ENCODE peak calls at places on chromosome 6, in five cellular contexts. One of them, this sample, is unnamed.

GRCh38 chr6:135438907-135439535 is 58.5 kb downstream of the AHI1 start:
- DNase-seq in epithelial cell of proximal tubule: no peak
- DNase-seq in NCI-H2171 treated with DMSO at 0.1 percent for 48 hours: peak; percentile 78
- DNase-seq in stimulated activated CD4-positive, alpha-beta T cell treated with anti-CD3 and anti-CD28 coated beads, Interleukin-1b, Interleukin-23, amount 100 ng/mL, for 24 hours: no peak
- DNase-seq in mesendoderm: peak; percentile 38
- DNase-seq in this sample: peak; percentile 91

GRCh38 chr6:36387440-36388303 is at the start of gene ETV7:
- DNase-seq in epithelial cell of proximal tubule: no peak
- DNase-seq in mesendoderm: no peak
- DNase-seq in NCI-H2171 treated with DMSO at 0.1 percent for 48 hours: no peak
- DNase-seq in stimulated activated CD4-positive, alpha-beta T cell treated with anti-CD3 and anti-CD28 coated beads, Interleukin-1b, Interleukin-23, amount 100 ng/mL, for 24 hours: peak; percentile 15
- DNase-seq in this sample: peak; percentile 73

GRCh38 chr6:155274533-155274932 is 10.7 kb downstream of the CLDN20 start:
- DNase-seq in mesendoderm: no peak
- DNase-seq in stimulated activated CD4-positive, alpha-beta T cell treated with anti-CD3 and anti-CD28 coated beads, Interleukin-1b, Interleukin-23, amount 100 ng/mL, for 24 hours: no peak
- DNase-seq in epithelial cell of proximal tubule: peak; percentile 18
- DNase-seq in NCI-H2171 treated with DMSO at 0.1 percent for 48 hours: no peak
- DNase-seq in this sample: no peak

GRCh38 chr6:37033819-37034790 is 28.6 kb downstream of the FGD2 start:
- DNase-seq in stimulated activated CD4-positive, alpha-beta T cell treated with anti-CD3 and anti-CD28 coated beads, Interleukin-1b, Interleukin-23, amount 100 ng/mL, for 24 hours: no peak
- DNase-seq in mesendoderm: no peak
- DNase-seq in epithelial cell of proximal tubule: no peak
- DNase-seq in NCI-H2171 treated with DMSO at 0.1 percent for 48 hours: no peak
- DNase-seq in this sample: no peak

GRCh38 chr6:10411131-10411914 is 3.6 kb downstream of the TFAP2A start:
- DNase-seq in mesendoderm: peak; percentile 59
- DNase-seq in stimulated activated CD4-positive, alpha-beta T cell treated with anti-CD3 and anti-CD28 coated beads, Interleukin-1b, Interleukin-23, amount 100 ng/mL, for 24 hours: no peak
- DNase-seq in NCI-H2171 treated with DMSO at 0.1 percent for 48 hours: no peak
- DNase-seq in epithelial cell of proximal tubule: no peak
- DNase-seq in this sample: peak; percentile 69

GRCh38 chr6:52108128-52108527 is 20.7 kb upstream of the PKHD1 start:
- DNase-seq in mesendoderm: peak; percentile 55
- DNase-seq in epithelial cell of proximal tubule: no peak
- DNase-seq in stimulated activated CD4-positive, alpha-beta T cell treated with anti-CD3 and anti-CD28 coated beads, Interleukin-1b, Interleukin-23, amount 100 ng/mL, for 24 hours: no peak
- DNase-seq in NCI-H2171 treated with DMSO at 0.1 percent for 48 hours: peak; percentile 87
- DNase-seq in this sample: no peak

GRCh38 chr6:41529970-41530369 is 16.2 kb upstream of the FOXP4 start:
- DNase-seq in stimulated activated CD4-positive, alpha-beta T cell treated with anti-CD3 and anti-CD28 coated beads, Interleukin-1b, Interleukin-23, amount 100 ng/mL, for 24 hours: no peak
- DNase-seq in NCI-H2171 treated with DMSO at 0.1 percent for 48 hours: no peak
- DNase-seq in mesendoderm: no peak
- DNase-seq in epithelial cell of proximal tubule: no peak
- DNase-seq in this sample: no peak

GRCh38 chr6:158322724-158323560 is 10.7 kb downstream of the TULP4 start:
- DNase-seq in epithelial cell of proximal tubule: peak; percentile 68
- DNase-seq in stimulated activated CD4-positive, alpha-beta T cell treated with anti-CD3 and anti-CD28 coated beads, Interleukin-1b, Interleukin-23, amount 100 ng/mL, for 24 hours: no peak
- DNase-seq in NCI-H2171 treated with DMSO at 0.1 percent for 48 hours: peak; percentile 29
- DNase-seq in mesendoderm: no peak
- DNase-seq in this sample: peak; percentile 23

GRCh38 chr6:167588181-167588919 is 238.4 kb upstream of the AFDN start:
- DNase-seq in mesendoderm: no peak
- DNase-seq in epithelial cell of proximal tubule: no peak
- DNase-seq in NCI-H2171 treated with DMSO at 0.1 percent for 48 hours: no peak
- DNase-seq in stimulated activated CD4-positive, alpha-beta T cell treated with anti-CD3 and anti-CD28 coated beads, Interleukin-1b, Interleukin-23, amount 100 ng/mL, for 24 hours: no peak
- DNase-seq in this sample: no peak

GRCh38 chr6:3318226-3318625 is 59.5 kb downstream of the PSMG4 start:
- DNase-seq in NCI-H2171 treated with DMSO at 0.1 percent for 48 hours: no peak
- DNase-seq in epithelial cell of proximal tubule: no peak
- DNase-seq in mesendoderm: no peak
- DNase-seq in stimulated activated CD4-positive, alpha-beta T cell treated with anti-CD3 and anti-CD28 coated beads, Interleukin-1b, Interleukin-23, amount 100 ng/mL, for 24 hours: peak; percentile 19
- DNase-seq in this sample: no peak

GRCh38 chr6:56266011-56266410 is 18.6 kb upstream of the COL21A1 start:
- DNase-seq in NCI-H2171 treated with DMSO at 0.1 percent for 48 hours: no peak
- DNase-seq in stimulated activated CD4-positive, alpha-beta T cell treated with anti-CD3 and anti-CD28 coated beads, Interleukin-1b, Interleukin-23, amount 100 ng/mL, for 24 hours: no peak
- DNase-seq in mesendoderm: no peak
- DNase-seq in epithelial cell of proximal tubule: no peak
- DNase-seq in this sample: no peak

GRCh38 chr6:170063851-170064617 is 226.8 kb downstream of the DLL1 start:
- DNase-seq in mesendoderm: peak; percentile 11
- DNase-seq in stimulated activated CD4-positive, alpha-beta T cell treated with anti-CD3 and anti-CD28 coated beads, Interleukin-1b, Interleukin-23, amount 100 ng/mL, for 24 hours: no peak
- DNase-seq in epithelial cell of proximal tubule: no peak
- DNase-seq in NCI-H2171 treated with DMSO at 0.1 percent for 48 hours: no peak
- DNase-seq in this sample: no peak

GRCh38 chr6:48844696-48845095 is 618.4 kb downstream of the MMUT start:
- DNase-seq in mesendoderm: no peak
- DNase-seq in epithelial cell of proximal tubule: no peak
- DNase-seq in NCI-H2171 treated with DMSO at 0.1 percent for 48 hours: no peak
- DNase-seq in stimulated activated CD4-positive, alpha-beta T cell treated with anti-CD3 and anti-CD28 coated beads, Interleukin-1b, Interleukin-23, amount 100 ng/mL, for 24 hours: no peak
- DNase-seq in this sample: no peak

GRCh38 chr6:104955927-104956662 is 812 bp upstream of the LIN28B start:
- DNase-seq in epithelial cell of proximal tubule: no peak
- DNase-seq in NCI-H2171 treated with DMSO at 0.1 percent for 48 hours: no peak
- DNase-seq in mesendoderm: peak; percentile 94
- DNase-seq in stimulated activated CD4-positive, alpha-beta T cell treated with anti-CD3 and anti-CD28 coated beads, Interleukin-1b, Interleukin-23, amount 100 ng/mL, for 24 hours: no peak
- DNase-seq in this sample: peak; percentile 93

GRCh38 chr6:166586424-166587156 is at the start of gene RAMACL:
- DNase-seq in stimulated activated CD4-positive, alpha-beta T cell treated with anti-CD3 and anti-CD28 coated beads, Interleukin-1b, Interleukin-23, amount 100 ng/mL, for 24 hours: peak; percentile 5
- DNase-seq in NCI-H2171 treated with DMSO at 0.1 percent for 48 hours: peak; percentile 21
- DNase-seq in epithelial cell of proximal tubule: no peak
- DNase-seq in mesendoderm: peak; percentile 75
- DNase-seq in this sample: no peak

GRCh38 chr6:161838306-161839035 is 564.6 kb upstream of the AGPAT4 start:
- DNase-seq in mesendoderm: peak; percentile 82
- DNase-seq in NCI-H2171 treated with DMSO at 0.1 percent for 48 hours: no peak
- DNase-seq in epithelial cell of proximal tubule: no peak
- DNase-seq in stimulated activated CD4-positive, alpha-beta T cell treated with anti-CD3 and anti-CD28 coated beads, Interleukin-1b, Interleukin-23, amount 100 ng/mL, for 24 hours: no peak
- DNase-seq in this sample: no peak

GRCh38 chr6:10643214-10643641 is 51.2 kb downstream of the C6orf52 start:
- DNase-seq in NCI-H2171 treated with DMSO at 0.1 percent for 48 hours: no peak
- DNase-seq in mesendoderm: no peak
- DNase-seq in stimulated activated CD4-positive, alpha-beta T cell treated with anti-CD3 and anti-CD28 coated beads, Interleukin-1b, Interleukin-23, amount 100 ng/mL, for 24 hours: no peak
- DNase-seq in epithelial cell of proximal tubule: no peak
- DNase-seq in this sample: peak; percentile 94

GRCh38 chr6:166423781-166424180 is 41.0 kb upstream of the MPC1 start:
- DNase-seq in epithelial cell of proximal tubule: no peak
- DNase-seq in mesendoderm: no peak
- DNase-seq in NCI-H2171 treated with DMSO at 0.1 percent for 48 hours: no peak
- DNase-seq in stimulated activated CD4-positive, alpha-beta T cell treated with anti-CD3 and anti-CD28 coated beads, Interleukin-1b, Interleukin-23, amount 100 ng/mL, for 24 hours: no peak
- DNase-seq in this sample: no peak

GRCh38 chr6:33622456-33623431 is 1.6 kb downstream of the ITPR3 start:
- DNase-seq in epithelial cell of proximal tubule: no peak
- DNase-seq in NCI-H2171 treated with DMSO at 0.1 percent for 48 hours: no peak
- DNase-seq in mesendoderm: peak; percentile 58
- DNase-seq in stimulated activated CD4-positive, alpha-beta T cell treated with anti-CD3 and anti-CD28 coated beads, Interleukin-1b, Interleukin-23, amount 100 ng/mL, for 24 hours: no peak
- DNase-seq in this sample: no peak